ENCODE peak calls at places on chromosomes 13 and 19, in five cellular contexts. I is RWPE2, T is left ventricle myocardium inferior, Y is fibroblast of lung, C is aorta. Z is an unnamed sample.
A peak's percentile ranks its signal among the peaks of the same experiment; 100 is the strongest.

GRCh38 chr19:3163230-3163886 is 15.2 kb upstream of the S1PR4 start:
- DNase-seq in I (no peak), T (peak; percentile 53), Y (peak; percentile 57), C (peak; percentile 69), Z (no peak)

GRCh38 chr19:51571599-51571998 is 516 bp downstream of the ZNF175 start:
- DNase-seq in I (no peak), T (no peak), Y (no peak), C (no peak), Z (no peak)

GRCh38 chr13:98459171-98459681 is 117.7 kb downstream of the STK24 start:
- DNase-seq in I (peak; percentile 42), T (no peak), Y (no peak), C (no peak), Z (no peak)

GRCh38 chr13:79508224-79508961 is 27.4 kb downstream of the NDFIP2 start:
- DNase-seq in I (no peak), T (no peak), Y (no peak), C (no peak), Z (no peak)

GRCh38 chr13:30044932-30045331 is 194.5 kb upstream of the UBL3 start:
- DNase-seq in I (no peak), T (no peak), Y (no peak), C (no peak), Z (no peak)

GRCh38 chr19:12792048-12792852 is 964 bp downstream of the JUNB start:
- DNase-seq in I (no peak), T (peak; percentile 75), Y (peak; percentile 67), C (peak; percentile 84), Z (no peak)

GRCh38 chr19:55341191-55342043 is 1.7 kb downstream of the KMT5C start:
- DNase-seq in I (peak; percentile 84), T (peak; percentile 74), Y (peak; percentile 44), C (peak; percentile 83), Z (peak; percentile 64)

GRCh38 chr19:45496349-45496953 is 396 bp downstream of the RTN2 start:
- DNase-seq in I (no peak), T (no peak), Y (no peak), C (no peak), Z (no peak)

GRCh38 chr13:112849500-112849899 is 119.5 kb upstream of the MCF2L start:
- DNase-seq in I (peak; percentile 45), T (no peak), Y (peak; percentile 14), C (peak; percentile 24), Z (no peak)

GRCh38 chr13:81987677-81988357 is 1646.9 kb upstream of the SPRY2 start:
- DNase-seq in I (no peak), T (no peak), Y (no peak), C (no peak), Z (no peak)

GRCh38 chr13:78589206-78589605 is 14.1 kb downstream of the POU4F1 start:
- DNase-seq in I (no peak), T (peak; percentile 32), Y (peak; percentile 28), C (no peak), Z (no peak)

GRCh38 chr13:44382635-44383145 is 9.1 kb downstream of the SERP2 start:
- DNase-seq in I (no peak), T (no peak), Y (no peak), C (no peak), Z (no peak)

GRCh38 chr19:4911786-4912672 is 2.7 kb downstream of the UHRF1 start:
- DNase-seq in I (peak; percentile 95), T (peak; percentile 32), Y (peak; percentile 100), C (peak; percentile 91), Z (peak; percentile 80)

GRCh38 chr19:37594982-37595382 is 306 bp downstream of the ZNF540 start:
- DNase-seq in I (peak; percentile 57), T (peak; percentile 66), Y (no peak), C (peak; percentile 81), Z (peak; percentile 83)

GRCh38 chr19:43469160-43469480 is 3.7 kb upstream of the LYPD3 start:
- DNase-seq in I (no peak), T (no peak), Y (no peak), C (no peak), Z (no peak)

GRCh38 chr19:49331616-49332055 is 3.6 kb upstream of the CD37 start:
- DNase-seq in I (no peak), T (no peak), Y (peak; percentile 50), C (peak; percentile 54), Z (no peak)

GRCh38 chr19:33777351-33777750 is 19.3 kb upstream of the KCTD15 start:
- DNase-seq in I (no peak), T (no peak), Y (no peak), C (no peak), Z (no peak)

GRCh38 chr19:33416307-33417215 is 43.1 kb downstream of the CEBPG start:
- DNase-seq in I (peak; percentile 74), T (peak; percentile 44), Y (peak; percentile 63), C (no peak), Z (no peak)

GRCh38 chr19:46451352-46451751 is 20.0 kb downstream of the PNMA8A start:
- DNase-seq in I (no peak), T (no peak), Y (no peak), C (no peak), Z (no peak)

GRCh38 chr19:5042556-5042955 is 73.6 kb downstream of the KDM4B start:
- DNase-seq in I (no peak), T (no peak), Y (no peak), C (no peak), Z (no peak)

GRCh38 chr13:106916329-106916728 is 348.4 kb upstream of the ARGLU1 start:
- DNase-seq in I (no peak), T (no peak), Y (peak; percentile 19), C (no peak), Z (no peak)

GRCh38 chr13:30341815-30342570 is 34.6 kb upstream of the KATNAL1 start:
- DNase-seq in I (peak; percentile 67), T (peak; percentile 89), Y (peak; percentile 91), C (peak; percentile 92), Z (peak; percentile 84)

GRCh38 chr13:76667551-76667950 is 218.7 kb downstream of the KCTD12 start:
- DNase-seq in I (no peak), T (no peak), Y (peak; percentile 87), C (no peak), Z (no peak)

GRCh38 chr19:18023596-18024212 is 15.7 kb downstream of the ARRDC2 start:
- DNase-seq in I (no peak), T (peak; percentile 92), Y (no peak), C (peak; percentile 95), Z (peak; percentile 96)

GRCh38 chr13:30846311-30846710 is 59.8 kb upstream of the MEDAG start:
- DNase-seq in I (no peak), T (no peak), Y (no peak), C (no peak), Z (no peak)

GRCh38 chr19:16258440-16258903 is 60.8 kb downstream of the AP1M1 start:
- DNase-seq in I (no peak), T (peak; percentile 81), Y (no peak), C (peak; percentile 79), Z (peak; percentile 85)

GRCh38 chr19:52170304-52170703 is 1.1 kb downstream of the ZNF836 start:
- DNase-seq in I (no peak), T (no peak), Y (no peak), C (no peak), Z (no peak)

GRCh38 chr19:12774588-12775555 is at the start of gene HOOK2:
- DNase-seq in I (peak; percentile 99), T (no peak), Y (no peak), C (no peak), Z (no peak)

GRCh38 chr13:113448885-113449692 is 4.2 kb downstream of the ADPRHL1 start:
- DNase-seq in I (peak; percentile 93), T (no peak), Y (no peak), C (peak; percentile 47), Z (no peak)

GRCh38 chr13:24038405-24038804 is 122.1 kb upstream of the SPATA13 start:
- DNase-seq in I (no peak), T (no peak), Y (peak; percentile 35), C (no peak), Z (no peak)

DNA sequence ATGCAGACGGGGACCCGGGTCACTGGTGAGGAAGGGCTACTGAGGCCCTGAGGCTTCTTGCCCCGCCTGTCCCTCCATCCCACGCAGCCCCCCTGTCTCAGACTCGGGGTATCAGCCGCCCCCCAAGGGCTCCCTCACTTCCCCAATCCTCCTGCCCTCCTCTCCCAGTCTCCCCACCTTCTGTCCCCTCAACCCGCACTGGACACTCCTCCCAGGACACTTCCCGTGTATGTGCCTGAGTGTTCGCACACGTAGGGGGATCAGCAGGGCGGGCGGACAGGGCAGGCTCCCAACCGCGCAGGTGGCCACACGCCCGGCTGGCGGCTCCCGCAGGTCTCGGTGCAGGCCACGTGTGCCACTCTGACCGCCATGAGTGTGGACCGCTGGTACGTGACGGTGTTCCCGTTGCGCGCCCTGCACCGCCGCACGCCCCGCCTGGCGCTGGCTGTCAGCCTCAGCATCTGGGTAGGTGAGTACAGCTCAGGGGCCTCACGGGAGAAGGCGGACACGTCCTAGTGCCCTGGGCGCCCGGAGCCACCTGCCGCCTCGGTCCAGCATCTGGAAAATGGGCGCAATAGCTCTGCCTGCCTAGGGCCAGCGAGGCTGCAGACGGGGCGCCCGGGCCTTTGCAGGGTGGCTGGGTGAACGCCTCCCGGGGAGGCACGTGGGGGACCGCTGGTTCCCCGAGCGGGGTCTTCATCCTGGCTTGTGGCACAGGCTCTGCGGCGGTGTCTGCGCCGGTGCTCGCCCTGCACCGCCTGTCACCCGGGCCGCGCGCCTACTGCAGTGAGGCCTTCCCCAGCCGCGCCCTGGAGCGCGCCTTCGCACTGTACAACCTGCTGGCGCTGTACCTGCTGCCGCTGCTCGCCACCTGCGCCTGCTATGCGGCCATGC is 2.3 kb downstream of the KISS1R start:
- DNase-seq in I (peak; percentile 57), T (no peak), Y (no peak), C (no peak), Z (no peak)
- H3K4me1 ChIP-seq in I (no peaks in the 10 kb centered on the region), T (peaks cover 53% of the 10 kb centered on the region), Y (no peaks in the 10 kb centered on the region), C (no peaks in the 10 kb centered on the region), Z (no peaks in the 10 kb centered on the region)

GRCh38 chr19:30148039-30148438 is 206.0 kb downstream of the URI1 start:
- DNase-seq in I (no peak), T (no peak), Y (no peak), C (no peak), Z (no peak)
- H3K4me1 ChIP-seq in I (no peaks in the 10 kb centered on the region), T (no peaks in the 10 kb centered on the region), Y (no peaks in the 10 kb centered on the region), C (no peaks in the 10 kb centered on the region), Z (no peaks in the 10 kb centered on the region)

GRCh38 chr19:814108-815078 is 7.4 kb downstream of the PLPPR3 start:
- DNase-seq in I (no peak), T (no peak), Y (no peak), C (peak; percentile 51), Z (no peak)

GRCh38 chr19:811511-812048 is 10.2 kb downstream of the PLPPR3 start:
- DNase-seq in I (no peak), T (no peak), Y (no peak), C (no peak), Z (no peak)

GRCh38 chr19:813359-814107 is 8.2 kb downstream of the PLPPR3 start:
- DNase-seq in I (no peak), T (no peak), Y (no peak), C (peak; percentile 44), Z (no peak)

GRCh38 chr19:812049-812816 is 9.5 kb downstream of the PLPPR3 start:
- DNase-seq in I (no peak), T (no peak), Y (no peak), C (no peak), Z (no peak)

GRCh38 chr19:812819-813358 is 8.9 kb downstream of the PLPPR3 start:
- DNase-seq in I (no peak), T (no peak), Y (no peak), C (no peak), Z (no peak)
- H3K4me1 ChIP-seq in I (no peaks in the 10 kb centered on the region), T (no peaks in the 10 kb centered on the region), Y (no peaks in the 10 kb centered on the region), C (no peaks in the 10 kb centered on the region), Z (no peaks in the 10 kb centered on the region)

DNA sequence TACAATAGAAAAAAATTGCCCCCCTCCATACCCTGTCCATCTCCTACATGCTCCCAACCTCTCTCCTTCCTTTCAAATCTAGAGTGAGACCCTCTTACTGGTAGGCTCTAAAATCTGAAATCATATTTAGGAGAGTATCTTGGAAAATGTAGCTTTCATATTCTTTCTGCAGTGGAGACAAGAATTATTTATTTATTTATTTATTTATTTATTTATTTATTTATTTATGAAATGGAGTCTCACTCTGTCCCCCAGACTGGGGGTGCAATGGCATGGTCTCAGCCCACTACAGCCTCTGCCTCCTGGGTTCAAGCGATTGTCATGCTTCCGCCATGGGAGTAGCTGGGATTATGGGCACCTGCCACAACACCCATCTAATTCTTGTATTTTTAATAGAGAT is 174.1 kb upstream of the MYO16 start:
- DNase-seq in I (no peak), T (no peak), Y (no peak), C (no peak), Z (no peak)
- H3K4me1 ChIP-seq in I (no peaks in the 10 kb centered on the region), T (no peaks in the 10 kb centered on the region), Y (no peaks in the 10 kb centered on the region), C (no peaks in the 10 kb centered on the region), Z (no peaks in the 10 kb centered on the region)

Z was measured in right atrium auricular region.